ENCODE peak calls at places on chromosomes 4 and X, in ten cellular contexts. E is T-helper 9 cell; F is hippocampal formation; O is ACHN; C is substantia nigra; K is AG10803; P is activated CD4-positive, CD25-positive, alpha-beta regulatory T cell; M is fibroblast of the conjunctiva; Z is RPMI7951; T is tibial nerve. X is an unnamed sample.

GRCh38 chrX:120213438-120214265 is 37.0 kb upstream of the ZBTB33 start:
- DNase-seq in O (peak; percentile 46), E (peak; percentile 38), M (peak; percentile 24), F (peak; percentile 10), K (peak; percentile 40), Z (peak; percentile 23), C (peak; percentile 49), P (peak; percentile 7), T (peak; percentile 65), X (no peak)

GRCh38 chr4:140943887-140944515 is 187.8 kb upstream of the TBC1D9 start:
- DNase-seq in E (no peak), Z (no peak), P (no peak), O (no peak), T (no peak), C (no peak), K (peak; percentile 63), M (no peak), F (no peak), X (no peak)

GRCh38 chr4:139892973-139893736 is 227.5 kb downstream of the MGST2 start:
- DNase-seq in K (no peak), E (no peak), Z (no peak), F (no peak), M (no peak), O (no peak), P (no peak), C (no peak), T (no peak), X (no peak)

GRCh38 chrX:115650916-115651315 is 89.9 kb downstream of the PLS3 start:
- DNase-seq in K (peak; percentile 43), M (peak; percentile 62), P (no peak), O (peak; percentile 25), C (peak; percentile 6), Z (peak; percentile 46), T (peak; percentile 27), E (no peak), F (peak; percentile 33), X (no peak)

GRCh38 chr4:141329174-141329569 is 108.5 kb downstream of the ZNF330 start:
- DNase-seq in O (no peak), C (no peak), K (peak; percentile 93), T (peak; percentile 63), F (no peak), M (peak; percentile 72), Z (peak; percentile 25), P (no peak), E (no peak), X (no peak)

GRCh38 chrX:103550415-103551051 is 31.2 kb upstream of the RAB40A start:
- DNase-seq in T (no peak), K (no peak), C (no peak), P (no peak), O (no peak), Z (no peak), E (no peak), M (no peak), F (no peak), X (no peak)

GRCh38 chrX:13693341-13693871 is 4.5 kb downstream of the RAB9A start:
- DNase-seq in F (no peak), K (no peak), T (no peak), Z (no peak), P (no peak), M (no peak), C (no peak), O (peak; percentile 5), E (no peak), X (no peak)

GRCh38 chr4:150308824-150309472 is 230.7 kb downstream of the DCLK2 start:
- DNase-seq in E (no peak), O (peak; percentile 38), C (no peak), F (no peak), Z (peak; percentile 22), M (no peak), P (no peak), K (peak; percentile 39), T (no peak), X (no peak)

GRCh38 chr4:83358410-83358809 is 23.8 kb upstream of the HPSE start:
- DNase-seq in F (no peak), O (peak; percentile 71), C (no peak), P (no peak), T (no peak), K (peak; percentile 66), E (no peak), M (peak; percentile 27), Z (peak; percentile 47), X (no peak)

GRCh38 chr4:38322709-38323108 is 341.3 kb upstream of the KLF3 start:
- DNase-seq in K (peak; percentile 80), P (no peak), M (peak; percentile 79), O (peak; percentile 34), T (no peak), F (no peak), E (no peak), C (no peak), Z (peak; percentile 89), X (no peak)

GRCh38 chr4:20711335-20711734 is 11.1 kb downstream of the PACRGL start:
- DNase-seq in E (no peak), P (no peak), O (no peak), C (no peak), T (no peak), M (no peak), K (no peak), F (no peak), Z (no peak), X (no peak)

GRCh38 chr4:107978716-107979451 is 10.8 kb upstream of the HADH start:
- DNase-seq in E (no peak), O (no peak), T (no peak), C (peak; percentile 45), F (peak; percentile 69), K (no peak), P (no peak), Z (no peak), M (no peak), X (no peak)

GRCh38 chr4:84492737-84493091 is 6.4 kb downstream of the NKX6-1 start:
- DNase-seq in O (no peak), M (no peak), T (no peak), Z (no peak), P (no peak), E (no peak), K (no peak), F (no peak), C (no peak), X (no peak)

GRCh38 chrX:152861116-152861515 is 30.3 kb downstream of the NSDHL start:
- DNase-seq in F (no peak), T (no peak), M (peak; percentile 12), O (peak; percentile 4), E (no peak), K (peak; percentile 3), P (no peak), Z (peak; percentile 9), C (no peak), X (no peak)

GRCh38 chr4:111650553-111651183 is 494.6 kb upstream of the FAM241A start:
- DNase-seq in F (no peak), E (no peak), Z (no peak), T (no peak), P (no peak), C (no peak), M (no peak), K (no peak), O (no peak), X (no peak)

GRCh38 chrX:87064522-87064921 is 453.1 kb upstream of the KLHL4 start:
- DNase-seq in K (no peak), C (no peak), F (no peak), T (no peak), O (no peak), P (no peak), E (no peak), Z (no peak), M (no peak), X (no peak)

GRCh38 chrX:69603566-69604194 is 12.2 kb upstream of the EDA start:
- DNase-seq in E (no peak), C (no peak), O (no peak), F (no peak), T (peak; percentile 7), P (no peak), M (peak; percentile 6), Z (peak; percentile 5), K (peak; percentile 1), X (no peak)

GRCh38 chr4:52833941-52834525 is 28.1 kb upstream of the RASL11B start:
- DNase-seq in K (peak; percentile 31), E (no peak), F (no peak), C (no peak), P (no peak), Z (peak; percentile 33), O (no peak), M (no peak), T (no peak), X (no peak)

GRCh38 chr4:78561677-78562076 is 10.1 kb downstream of the ANXA3 start:
- DNase-seq in T (no peak), O (no peak), P (no peak), M (no peak), E (no peak), C (no peak), Z (no peak), K (peak; percentile 40), F (no peak), X (no peak)

GRCh38 chrX:1591863-1592127 is 391 bp downstream of the AKAP17A start:
- DNase-seq in E (no peak), O (no peak), K (no peak), Z (no peak), T (no peak), P (no peak), C (no peak), F (no peak), M (no peak), X (no peak)

GRCh38 chr4:182238355-182238931 is 4.8 kb upstream of the TENM3 start:
- DNase-seq in P (no peak), M (no peak), O (peak; percentile 52), C (no peak), E (no peak), K (no peak), Z (peak; percentile 73), T (no peak), F (no peak), X (no peak)

GRCh38 chrX:128816919-128817318 is 706.4 kb downstream of the SMARCA1 start:
- DNase-seq in C (no peak), T (no peak), F (no peak), O (peak; percentile 6), Z (no peak), M (no peak), P (no peak), E (no peak), K (no peak), X (no peak)